ENCODE peak calls at places on chromosomes 13 and 19, in six cellular contexts. Q, F, P, G, A and V are unnamed samples.

GRCh38 chr19:34188388-34188787 is 16.1 kb downstream of the LSM14A start:
- DNase-seq in G (no peak), F (no peak), P (no peak), A (no peak), Q (no peak), V (peak)

GRCh38 chr13:30159446-30159839 is 147.9 kb downstream of the KATNAL1 start:
- DNase-seq in A (no peak), F (peak), G (no peak), P (peak), Q (no peak), V (peak)

GRCh38 chr13:88005188-88005587 is 334.0 kb downstream of the SLITRK5 start:
- DNase-seq in F (no peak), G (peak), P (no peak), A (no peak), Q (no peak), V (peak)

GRCh38 chr13:32211788-32212187 is 103.4 kb downstream of the ZAR1L start:
- DNase-seq in G (no peak), F (peak), P (peak), Q (no peak), A (no peak), V (peak)

GRCh38 chr13:112990783-112991182 is 21.8 kb downstream of the MCF2L start:
- DNase-seq in A (peak), F (no peak), G (no peak), P (no peak), Q (peak), V (no peak)

GRCh38 chr19:40576181-40576584 is 490 bp upstream of the SHKBP1 start:
- DNase-seq in P (no peak), Q (no peak), A (no peak), G (no peak), F (no peak), V (no peak)

GRCh38 chr19:18300930-18301717 is 19.7 kb upstream of the JUND start:
- DNase-seq in P (no peak), A (peak), G (no peak), F (no peak), Q (peak), V (peak)

GRCh38 chr19:38455031-38455430 is 21.5 kb downstream of the RYR1 start:
- DNase-seq in P (peak), F (no peak), A (no peak), G (peak), Q (no peak), V (peak)

GRCh38 chr13:102028846-102029245 is 373.0 kb downstream of the FGF14 start:
- DNase-seq in G (no peak), A (no peak), Q (no peak), F (no peak), P (no peak), V (no peak)

GRCh38 chr13:98656223-98656622 is 79.3 kb upstream of the STK24 start:
- DNase-seq in P (no peak), F (no peak), G (no peak), Q (no peak), A (no peak), V (no peak)

GRCh38 chr19:579111-579841 is 6.9 kb downstream of the BSG start:
- DNase-seq in F (no peak), A (no peak), P (no peak), Q (no peak), G (no peak), V (no peak)

GRCh38 chr13:105567951-105568510 is 967.4 kb downstream of the EFNB2 start:
- DNase-seq in G (no peak), F (no peak), Q (no peak), P (no peak), A (no peak), V (no peak)
- TF ChIP-seq CTCF in G (no peak), F (no peak), Q (no peak), P (no peak), A (no peak), V (no peak)

DNA sequence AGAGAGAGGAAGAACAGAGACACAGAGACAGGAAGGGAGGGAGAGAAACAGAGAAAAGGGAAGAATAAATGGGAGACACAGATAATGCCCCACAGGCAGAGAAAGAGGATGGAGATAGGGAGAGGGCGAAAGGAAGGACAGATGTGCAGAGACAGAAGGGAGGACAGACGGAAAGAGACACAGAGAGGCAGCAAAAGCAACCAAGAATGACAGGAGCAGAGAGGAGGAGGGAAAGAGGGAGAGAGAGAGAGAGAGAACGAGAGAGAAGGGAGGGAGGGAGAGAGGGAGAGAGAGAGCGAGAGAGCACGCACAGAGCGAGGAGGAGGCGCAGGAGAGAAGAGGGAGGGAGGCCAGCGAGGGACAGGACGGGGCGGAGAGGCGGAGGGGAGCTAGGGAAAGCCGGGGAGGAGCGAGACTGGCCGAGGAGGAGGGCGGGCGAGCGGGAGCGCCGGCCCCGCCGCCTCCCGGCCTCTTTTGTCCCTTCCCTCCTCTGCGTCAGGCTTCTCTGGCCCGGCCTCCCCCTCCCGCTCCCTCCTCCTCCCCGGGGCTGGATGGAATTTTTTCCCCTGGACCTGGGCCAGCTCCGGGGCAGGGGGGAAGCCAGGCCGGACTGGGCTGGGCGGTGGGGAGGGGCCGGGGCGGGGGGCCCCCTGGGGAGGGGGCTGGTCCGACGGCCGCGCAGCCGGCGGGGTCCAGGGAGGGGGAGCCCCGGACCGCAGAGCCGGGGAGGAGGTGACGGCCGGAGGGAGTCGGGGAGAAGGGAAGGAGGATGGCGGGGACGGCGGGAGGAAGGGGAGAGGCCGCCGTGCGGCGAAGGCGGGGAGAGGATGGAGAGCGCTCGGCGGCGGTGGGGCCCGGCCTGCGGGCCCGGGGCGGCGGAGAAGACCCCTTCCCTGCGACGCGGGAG is 4.2 kb upstream of the SPACA6 start:
- DNase-seq in F (peak), A (peak), Q (peak), P (peak), G (peak), V (peak)
- TF ChIP-seq CTCF in F (no peak), A (peak), Q (no peak), P (no peak), G (no peak), V (no peak)

DNA sequence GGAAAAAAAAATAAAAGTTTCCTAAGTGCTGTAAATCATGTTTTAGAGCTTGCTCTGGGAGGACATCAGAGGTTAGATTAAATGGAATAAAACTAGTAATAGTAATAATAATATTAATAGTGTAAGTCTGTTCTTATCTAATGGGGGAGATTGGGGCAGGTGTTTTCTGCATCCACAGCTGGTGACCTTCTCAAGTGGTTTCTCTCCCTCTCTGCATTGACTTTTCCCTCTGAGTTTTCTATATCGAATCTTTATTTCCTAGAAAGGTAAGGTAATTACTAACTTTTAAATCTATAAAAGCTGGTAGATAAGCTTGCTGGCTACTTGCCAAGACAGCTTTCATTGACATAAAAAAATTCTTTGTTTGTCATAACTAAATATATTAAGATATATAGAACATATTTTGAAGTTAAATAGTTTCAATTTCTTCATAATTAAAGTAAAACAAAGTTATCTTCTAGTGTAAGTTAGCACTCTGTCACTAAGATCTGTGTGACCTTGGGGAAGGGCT is 49.6 kb upstream of the DIAPH3 start:
- DNase-seq in Q (no peak), A (no peak), P (no peak), G (no peak), F (no peak), V (no peak)
- TF ChIP-seq CTCF in Q (no peak), A (no peak), P (no peak), G (no peak), F (no peak), V (no peak)

DNA sequence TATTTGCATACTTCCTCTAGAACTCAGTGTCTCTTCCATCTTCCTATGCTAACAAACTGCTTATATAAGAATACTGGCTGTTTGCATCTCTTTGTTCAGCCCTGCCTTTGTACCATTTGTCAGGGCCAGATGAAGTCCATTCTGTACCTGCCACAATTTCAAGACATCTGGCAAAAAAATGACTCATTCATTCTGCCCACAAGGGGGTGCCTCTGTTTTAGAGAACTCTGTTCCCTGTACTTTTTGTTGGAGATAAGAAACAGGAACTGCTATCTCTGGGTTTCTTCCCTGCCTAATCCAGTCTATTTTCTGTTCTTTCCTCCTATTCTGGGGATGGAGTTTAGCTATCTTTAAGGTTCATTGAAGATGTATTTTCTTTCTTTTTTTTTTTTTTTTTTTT is 23.0 kb downstream of the ZNF568 start:
- DNase-seq in Q (no peak), F (no peak), P (no peak), A (no peak), G (no peak), V (no peak)
- TF ChIP-seq CTCF in Q (no peak), F (no peak), P (no peak), A (no peak), G (peak), V (no peak)

GRCh38 chr19:13859361-13859880 is 17.5 kb upstream of the NANOS3 start:
- DNase-seq in A (peak), F (no peak), P (no peak), G (peak), Q (no peak), V (no peak)

GRCh38 chr19:13860679-13861391 is 16.1 kb upstream of the NANOS3 start:
- DNase-seq in P (no peak), F (no peak), G (no peak), A (peak), Q (no peak), V (no peak)

GRCh38 chr19:13861392-13861713 is 15.6 kb upstream of the NANOS3 start:
- DNase-seq in F (no peak), A (peak), G (peak), P (no peak), Q (no peak), V (no peak)

GRCh38 chr19:13864223-13864512 is 12.8 kb upstream of the NANOS3 start:
- DNase-seq in G (no peak), P (no peak), Q (no peak), A (no peak), F (no peak), V (no peak)

GRCh38 chr19:13861714-13862531 is 15.0 kb upstream of the NANOS3 start:
- DNase-seq in G (peak), P (no peak), F (peak), A (peak), Q (peak), V (peak)
- TF ChIP-seq CTCF in G (peak), P (peak), F (peak), A (peak), Q (peak), V (peak)

DNA sequence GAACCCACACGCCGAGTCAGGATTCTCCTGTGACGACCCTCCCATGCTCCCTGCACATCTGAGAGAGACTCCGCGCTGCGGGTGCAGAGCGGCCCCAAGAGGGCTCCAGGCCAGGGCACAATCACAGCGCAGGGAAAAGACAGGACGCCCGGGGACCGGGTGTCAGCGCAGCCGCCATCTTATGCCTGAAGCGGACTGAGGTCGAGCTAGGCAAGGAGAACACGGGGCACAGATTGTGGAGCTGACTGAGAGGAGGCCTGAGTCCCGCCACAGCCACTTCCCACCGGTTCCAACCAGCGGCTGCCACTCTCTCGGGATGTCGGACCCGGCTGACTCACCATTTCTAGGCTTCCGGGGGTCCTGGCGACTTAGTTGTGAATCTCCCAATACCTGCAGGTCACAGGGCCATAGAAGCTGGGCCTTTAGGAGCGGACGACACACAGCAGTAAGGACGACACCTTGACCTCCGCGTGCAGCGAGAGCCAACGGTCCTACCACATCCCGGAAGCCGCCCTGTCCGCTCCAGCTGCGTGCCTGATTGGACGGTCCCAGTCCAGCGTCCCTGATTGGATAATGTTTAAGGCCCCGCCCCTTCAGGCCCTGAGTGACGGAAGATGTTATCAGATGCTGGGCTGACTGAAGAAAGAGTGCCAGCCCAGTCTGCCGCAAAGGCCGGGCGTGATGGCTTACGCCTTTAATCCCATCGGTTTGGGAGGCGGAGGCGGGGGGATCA is at the start of gene ZNF728:
- DNase-seq in P (no peak), G (no peak), A (no peak), Q (peak), F (no peak), V (no peak)
- TF ChIP-seq CTCF in P (no peak), G (no peak), A (no peak), Q (no peak), F (no peak), V (no peak)

GRCh38 chr19:56297010-56297409 is 17.6 kb downstream of the ZSCAN5A start:
- DNase-seq in G (no peak), A (no peak), P (no peak), Q (no peak), F (no peak), V (no peak)

GRCh38 chr19:56301886-56302620 is 12.6 kb downstream of the ZSCAN5A start:
- DNase-seq in G (peak), P (no peak), Q (no peak), F (no peak), A (no peak), V (no peak)

GRCh38 chr19:56299688-56300087 is 15.0 kb downstream of the ZSCAN5A start:
- DNase-seq in Q (no peak), G (no peak), F (no peak), P (no peak), A (no peak), V (no peak)

GRCh38 chr19:56304243-56304642 is 10.4 kb downstream of the ZSCAN5A start:
- DNase-seq in Q (no peak), A (no peak), F (no peak), P (no peak), G (no peak), V (no peak)

DNA sequence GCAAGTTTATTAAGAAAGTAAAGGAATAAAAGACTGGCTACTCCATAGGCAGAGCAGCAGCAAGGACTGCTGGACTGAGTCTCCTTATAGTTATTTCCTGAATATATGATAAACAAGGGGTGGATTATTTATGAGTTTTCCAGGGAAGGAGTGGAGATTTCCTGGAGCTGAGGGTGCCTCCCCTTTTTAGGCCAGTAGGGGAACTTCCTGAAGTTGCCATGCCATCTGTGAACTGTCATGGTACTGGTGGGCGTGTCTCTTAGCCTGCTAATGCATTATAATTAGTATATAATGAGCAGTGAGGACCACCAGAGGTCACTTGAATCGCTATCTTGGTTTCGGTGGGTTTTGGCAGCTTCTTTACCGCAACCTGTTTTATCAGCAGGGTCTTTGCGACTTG is 13.5 kb downstream of the ZSCAN5A start:
- DNase-seq in Q (no peak), G (peak), P (no peak), F (no peak), A (no peak), V (no peak)
- TF ChIP-seq CTCF in Q (no peak), G (peak), P (no peak), F (peak), A (peak), V (peak)

DNA sequence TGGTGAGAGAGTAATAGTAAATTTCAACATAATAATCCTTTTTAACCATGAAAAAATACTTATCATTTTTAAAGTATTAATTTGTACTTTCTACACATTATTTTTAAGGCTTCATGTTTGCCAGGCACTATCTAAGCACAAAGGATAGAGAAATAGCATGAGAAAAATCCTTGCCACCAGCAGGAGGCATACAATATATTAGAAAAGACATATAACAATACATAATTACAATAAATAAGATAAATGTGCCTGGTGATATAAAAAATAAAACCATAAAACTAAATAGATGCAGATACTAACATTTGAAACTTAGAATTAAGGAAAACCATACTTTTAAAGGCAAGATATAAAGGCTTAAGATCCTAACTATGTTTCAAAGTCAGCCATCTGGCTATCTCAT is 1256.4 kb downstream of the DIAPH3 start:
- DNase-seq in P (no peak), Q (no peak), A (no peak), G (no peak), F (no peak), V (no peak)
- TF ChIP-seq CTCF in P (no peak), Q (no peak), A (no peak), G (peak), F (no peak), V (no peak)

GRCh38 chr19:55504252-55504603 is 16.0 kb downstream of the SSC5D start:
- DNase-seq in Q (no peak), G (no peak), F (no peak), A (no peak), P (no peak), V (no peak)
- TF ChIP-seq CTCF in Q (no peak), G (no peak), F (no peak), A (peak), P (no peak), V (no peak)